ENCODE peak calls at places on chromosomes 12 and 14, in nine cellular contexts. L is stomach, G is HCT116, I is GM12891, S is vagina, Y is GM12878, N is GM23338, D is GM12892, Q is breast epithelium. X is an unnamed sample.

GRCh38 chr14:54253195-54253947 is 143.4 kb upstream of the CDKN3 start:
- DNase-seq in L (no peak), G (peak), I (no peak), S (no peak), Y (no peak), N (no peak), D (no peak), Q (no peak), X (no peak)

GRCh38 chr14:103329421-103330347 is 4.4 kb upstream of the EIF5 start:
- DNase-seq in L (peak), G (no peak), I (no peak), S (no peak), Y (no peak), N (no peak), D (no peak), Q (no peak), X (no peak)

GRCh38 chr12:20272801-20273200 is 95.5 kb upstream of the PDE3A start:
- DNase-seq in L (no peak), G (no peak), I (no peak), S (no peak), Y (no peak), N (no peak), D (no peak), Q (no peak), X (no peak)

GRCh38 chr12:69068431-69068830 is 135.5 kb upstream of the CPM start:
- DNase-seq in L (peak), G (peak), I (no peak), S (no peak), Y (no peak), N (no peak), D (no peak), Q (no peak), X (no peak)

GRCh38 chr14:43449291-43449690 is 1057.8 kb downstream of the FSCB start:
- DNase-seq in L (no peak), G (no peak), I (no peak), S (no peak), Y (no peak), N (no peak), D (no peak), Q (no peak), X (no peak)

GRCh38 chr14:90344920-90345557 is 13.3 kb upstream of the NRDE2 start:
- DNase-seq in L (no peak), G (no peak), I (no peak), S (no peak), Y (no peak), N (no peak), D (no peak), Q (no peak), X (no peak)

GRCh38 chr12:99935608-99936007 is 49.1 kb downstream of the ANKS1B start:
- DNase-seq in L (no peak), G (no peak), I (no peak), S (no peak), Y (no peak), N (no peak), D (no peak), Q (no peak), X (no peak)

GRCh38 chr14:96631621-96632362 is 129.6 kb downstream of the PAPOLA start:
- DNase-seq in L (peak), G (no peak), I (no peak), S (peak), Y (no peak), N (no peak), D (no peak), Q (no peak), X (no peak)

GRCh38 chr14:69059658-69060648 is 80.9 kb upstream of the ACTN1 start:
- DNase-seq in L (no peak), G (no peak), I (no peak), S (no peak), Y (no peak), N (no peak), D (no peak), Q (no peak), X (no peak)

GRCh38 chr14:50668008-50668851 is at the start of gene SAV1:
- DNase-seq in L (peak), G (peak), I (no peak), S (no peak), Y (no peak), N (peak), D (peak), Q (peak), X (peak)

GRCh38 chr14:55440385-55440784 is at the start of gene TBPL2:
- DNase-seq in L (no peak), G (no peak), I (no peak), S (no peak), Y (no peak), N (peak), D (no peak), Q (no peak), X (no peak)

GRCh38 chr14:78700236-78700635 is 530.1 kb downstream of the NRXN3 start:
- DNase-seq in L (no peak), G (no peak), I (no peak), S (no peak), Y (no peak), N (no peak), D (no peak), Q (no peak), X (no peak)

GRCh38 chr14:104109121-104109541 is 23.6 kb downstream of the ASPG start:
- DNase-seq in L (peak), G (no peak), I (no peak), S (no peak), Y (no peak), N (no peak), D (no peak), Q (no peak), X (no peak)

GRCh38 chr14:106417224-106418049 is 891.1 kb downstream of the TMEM121 start:
- DNase-seq in L (peak), G (peak), I (peak), S (no peak), Y (peak), N (peak), D (peak), Q (no peak), X (no peak)

DNA sequence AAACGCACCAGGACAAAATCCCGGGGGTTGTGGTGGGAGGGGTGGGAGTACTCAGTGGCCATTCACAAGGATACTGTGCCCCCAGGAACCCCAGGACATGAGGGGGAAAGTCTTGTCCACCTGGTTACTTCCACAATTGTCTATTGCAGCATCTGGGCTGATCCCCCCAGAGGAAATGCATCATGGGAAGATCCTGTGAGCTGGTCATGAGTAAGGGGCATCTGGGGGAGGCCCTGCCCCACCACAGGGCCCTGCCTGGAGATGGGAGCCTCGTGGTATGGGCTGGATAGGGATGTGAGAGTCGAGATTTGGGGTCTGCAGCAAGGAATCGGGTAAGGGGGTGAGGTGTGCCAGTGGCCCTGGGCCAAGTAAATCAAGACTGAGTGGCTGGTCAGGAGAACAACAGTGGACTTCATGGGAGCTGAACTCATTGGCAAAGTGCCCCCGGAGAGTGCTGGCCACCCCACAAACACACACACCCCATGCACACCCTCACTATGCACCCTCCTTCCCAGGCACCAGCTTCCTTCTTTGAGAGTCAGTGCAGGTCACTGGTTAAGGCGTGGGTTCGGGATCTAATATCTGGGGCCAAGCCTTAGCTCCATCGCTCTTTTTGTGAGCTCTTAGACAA is 3.0 kb upstream of the SERPINA1 start:
- DNase-seq in L (no peak), G (no peak), I (no peak), S (no peak), Y (no peak), N (no peak), D (no peak), Q (no peak), X (no peak)
- TF ChIP-seq POLR2AphosphoS5 in L (no peak), G (no peak), I (no peak), S (no peak), Y (no peak), N (no peak), D (no peak), Q (no peak), X (no peak)

DNA sequence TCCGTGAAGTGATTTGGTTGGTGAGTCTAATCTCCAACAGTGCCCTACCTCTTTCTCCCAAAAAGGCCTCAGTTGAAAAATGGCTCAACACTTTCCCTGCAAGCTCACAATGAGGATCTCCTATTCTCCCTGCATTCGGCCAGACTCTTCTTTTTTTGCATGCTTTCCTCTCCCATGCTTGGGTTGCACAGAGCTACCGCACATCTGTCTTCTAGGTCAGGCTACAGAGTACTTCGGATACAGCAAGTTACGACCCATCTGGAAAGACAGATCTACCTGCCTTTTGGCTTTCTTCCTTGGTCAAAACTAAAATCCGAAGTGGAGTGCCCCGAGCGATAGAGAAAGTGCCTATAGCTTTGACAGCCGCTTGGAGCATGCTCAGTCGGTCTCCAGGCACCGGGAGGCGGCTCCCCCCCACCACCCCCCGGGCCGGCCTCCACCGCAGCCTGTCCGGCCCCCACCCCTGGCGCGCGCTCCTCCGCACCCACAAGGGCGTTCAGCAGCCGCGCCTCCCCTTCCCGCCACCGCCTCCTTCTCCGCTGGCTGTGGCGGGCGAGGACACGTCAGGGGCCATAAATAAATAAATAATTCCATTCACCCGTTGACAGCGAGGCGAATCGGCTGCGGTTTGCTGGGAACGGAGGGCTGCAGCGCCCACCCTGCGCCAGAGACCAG is at the start of gene SLC16A7:
- DNase-seq in L (peak), G (peak), I (peak), S (no peak), Y (peak), N (peak), D (peak), Q (peak), X (no peak)
- TF ChIP-seq POLR2AphosphoS5 in L (peak), G (peak), I (no peak), S (peak), Y (no peak), N (no peak), D (no peak), Q (no peak), X (no peak)

GRCh38 chr12:111368291-111368683 is 608 bp downstream of the PHETA1 start:
- DNase-seq in L (peak), G (no peak), I (no peak), S (no peak), Y (no peak), N (no peak), D (no peak), Q (no peak), X (no peak)

GRCh38 chr12:111368684-111369495 is at the start of gene PHETA1:
- DNase-seq in L (peak), G (peak), I (peak), S (no peak), Y (peak), N (peak), D (peak), Q (peak), X (peak)

GRCh38 chr12:111366583-111366982 is 2.3 kb downstream of the PHETA1 start:
- DNase-seq in L (no peak), G (no peak), I (no peak), S (no peak), Y (no peak), N (no peak), D (no peak), Q (no peak), X (no peak)

GRCh38 chr12:111366075-111366474 is 2.8 kb downstream of the PHETA1 start:
- DNase-seq in L (no peak), G (no peak), I (no peak), S (no peak), Y (no peak), N (no peak), D (no peak), Q (no peak), X (no peak)

GRCh38 chr12:111367661-111368221 is 1.2 kb downstream of the PHETA1 start:
- DNase-seq in L (peak), G (no peak), I (no peak), S (no peak), Y (no peak), N (no peak), D (no peak), Q (no peak), X (no peak)
- TF ChIP-seq POLR2AphosphoS5 in L (peak), G (no peak), I (no peak), S (no peak), Y (no peak), N (no peak), D (no peak), Q (no peak), X (no peak)

GRCh38 chr12:2963760-2964292 is 4.6 kb downstream of the TEAD4 start:
- DNase-seq in L (no peak), G (no peak), I (no peak), S (no peak), Y (no peak), N (peak), D (no peak), Q (no peak), X (no peak)
- TF ChIP-seq POLR2AphosphoS5 in L (no peak), G (no peak), I (no peak), S (no peak), Y (no peak), N (peak), D (no peak), Q (no peak), X (no peak)

GRCh38 chr12:119208626-119209061 is 29.9 kb downstream of the HSPB8 start:
- DNase-seq in L (peak), G (no peak), I (no peak), S (no peak), Y (no peak), N (peak), D (no peak), Q (peak), X (no peak)
- TF ChIP-seq POLR2AphosphoS5 in L (peak), G (no peak), I (no peak), S (peak), Y (no peak), N (no peak), D (no peak), Q (no peak), X (no peak)

GRCh38 chr12:121232163-121232562 is 22.2 kb downstream of the P2RX4 start:
- DNase-seq in L (no peak), G (no peak), I (no peak), S (no peak), Y (no peak), N (no peak), D (no peak), Q (no peak), X (no peak)
- TF ChIP-seq POLR2AphosphoS5 in L (no peak), G (no peak), I (no peak), S (no peak), Y (no peak), N (no peak), D (no peak), Q (no peak), X (no peak)

GRCh38 chr14:60819575-60819974 is 85.0 kb downstream of the MNAT1 start:
- DNase-seq in L (no peak), G (no peak), I (no peak), S (no peak), Y (no peak), N (no peak), D (no peak), Q (no peak), X (no peak)
- TF ChIP-seq POLR2AphosphoS5 in L (no peak), G (no peak), I (no peak), S (no peak), Y (no peak), N (no peak), D (no peak), Q (no peak), X (no peak)

GRCh38 chr12:56716458-56716857 is 8.6 kb downstream of the NACA start:
- DNase-seq in L (no peak), G (no peak), I (no peak), S (no peak), Y (no peak), N (no peak), D (no peak), Q (no peak), X (no peak)
- TF ChIP-seq POLR2AphosphoS5 in L (no peak), G (no peak), I (peak), S (no peak), Y (no peak), N (no peak), D (no peak), Q (no peak), X (no peak)